ENCODE peak calls at places on chromosomes 12 and 14, in seven cellular contexts. Y, I, B, N, U, G and D are unnamed samples.

GRCh38 chr14:22200977-22201605 is 387.9 kb downstream of the DAD1 start:
- DNase-seq in I (peak; percentile 56), B (no peak), Y (no peak), G (no peak), U (no peak), N (peak; percentile 57), D (peak; percentile 52)

GRCh38 chr14:91744068-91744480 is 12.2 kb upstream of the CATSPERB start:
- DNase-seq in Y (peak; percentile 60), N (no peak), B (no peak), G (no peak), I (no peak), U (no peak), D (no peak)

GRCh38 chr14:101953151-101953550 is 11.2 kb upstream of the DYNC1H1 start:
- DNase-seq in N (no peak), Y (no peak), U (no peak), I (no peak), G (no peak), B (no peak), D (no peak)

GRCh38 chr14:100729982-100730381 is 3.3 kb downstream of the DLK1 start:
- DNase-seq in Y (no peak), B (no peak), I (no peak), N (no peak), U (peak; percentile 11), G (no peak), D (no peak)

GRCh38 chr14:73457050-73457934 is 1.1 kb downstream of the NUMB start:
- DNase-seq in Y (peak; percentile 45), B (peak; percentile 82), U (peak; percentile 60), N (no peak), G (peak; percentile 49), I (peak; percentile 32), D (no peak)

GRCh38 chr12:26156201-26156871 is 31.5 kb upstream of the BHLHE41 start:
- DNase-seq in I (peak; percentile 91), U (no peak), N (no peak), Y (no peak), B (no peak), G (no peak), D (no peak)

GRCh38 chr12:115096673-115097349 is 412.8 kb upstream of the TBX3 start:
- DNase-seq in U (no peak), I (no peak), G (no peak), Y (no peak), B (no peak), N (peak; percentile 32), D (peak; percentile 82)

GRCh38 chr12:122871851-122872785 is 23.8 kb downstream of the VPS37B start:
- DNase-seq in I (peak; percentile 75), B (peak; percentile 77), U (no peak), N (peak; percentile 72), G (peak; percentile 85), Y (peak; percentile 70), D (peak; percentile 73)

GRCh38 chr12:68340404-68341270 is 8.5 kb upstream of the MDM1 start:
- DNase-seq in B (no peak), G (no peak), U (no peak), N (peak; percentile 21), Y (no peak), I (no peak), D (no peak)

GRCh38 chr14:72433511-72433910 is 460.4 kb downstream of the DPF3 start:
- DNase-seq in Y (no peak), U (no peak), I (no peak), G (no peak), B (no peak), N (peak; percentile 30), D (no peak)
- H3K4me3 ChIP-seq in Y (no peak overlapping the region), U (no peak overlapping the region), I (no peak overlapping the region), G (no peak overlapping the region), B (no peak overlapping the region), N (no peak overlapping the region), D (no peak overlapping the region)

DNA sequence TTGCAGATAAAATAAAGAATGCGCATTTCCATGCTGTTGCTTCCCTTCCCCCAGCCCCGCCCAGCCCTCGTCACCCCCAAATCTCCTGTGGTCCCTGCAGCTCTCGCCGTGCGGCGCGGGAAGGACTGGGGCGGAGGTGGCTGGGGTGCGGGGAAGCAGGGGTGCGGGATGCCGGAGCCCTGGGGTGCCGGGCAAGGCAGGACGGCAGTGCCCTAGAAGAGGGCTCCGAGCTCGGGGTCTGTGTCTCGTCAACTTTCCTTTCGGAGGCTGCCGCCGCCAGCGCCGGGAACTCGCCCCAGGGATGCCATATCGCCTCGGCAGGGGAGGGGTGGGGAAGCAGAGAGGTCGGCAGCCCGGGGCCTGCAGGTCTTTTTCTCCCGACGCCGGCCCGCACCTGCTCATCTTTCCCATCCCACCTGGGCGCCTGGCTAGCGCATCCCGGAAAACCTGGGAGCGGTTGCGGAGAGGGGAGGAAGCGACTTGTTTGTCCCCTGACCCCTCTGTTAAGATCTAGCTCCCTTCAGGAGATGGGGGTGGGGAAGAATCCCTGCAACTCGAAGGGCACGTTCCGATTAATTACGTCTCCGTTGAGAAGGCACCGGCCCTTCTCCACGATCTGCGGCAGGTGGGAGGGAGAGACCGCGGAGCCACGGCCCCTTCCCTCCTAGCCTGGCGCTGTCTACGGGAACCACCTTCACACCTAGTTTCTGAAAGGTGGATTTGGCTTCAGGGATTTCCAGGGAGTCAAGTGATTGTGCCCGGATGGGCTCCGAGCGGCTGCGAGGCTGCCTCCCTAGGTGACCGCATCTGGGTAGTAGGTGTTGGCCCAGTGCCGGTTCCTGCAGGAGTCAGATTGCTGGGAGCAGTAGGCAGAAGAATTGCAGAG is 621 bp downstream of the CNTN1 start:
- DNase-seq in Y (no peak), N (no peak), I (no peak), G (no peak), B (no peak), U (peak; percentile 54), D (no peak)
- H3K4me3 ChIP-seq in Y (peak overlapping the region; percentile 49), N (peak overlapping the region; percentile 4), I (no peak overlapping the region), G (peak overlapping the region; percentile 58), B (peak overlapping the region; percentile 62), U (peak overlapping the region; percentile 55), D (peak overlapping the region; percentile 38)

GRCh38 chr12:1797991-1798733 is 22.2 kb upstream of the LRTM2 start:
- DNase-seq in G (no peak), U (peak; percentile 56), Y (no peak), I (no peak), N (no peak), B (peak; percentile 75), D (no peak)

GRCh38 chr12:1796515-1797010 is 23.8 kb upstream of the LRTM2 start:
- DNase-seq in G (no peak), B (peak; percentile 78), U (peak; percentile 73), Y (peak; percentile 45), N (no peak), I (peak; percentile 18), D (no peak)

GRCh38 chr12:1795785-1796514 is 24.4 kb upstream of the LRTM2 start:
- DNase-seq in I (peak; percentile 93), G (peak; percentile 90), Y (peak; percentile 95), B (peak; percentile 92), U (peak; percentile 97), N (peak; percentile 90), D (peak; percentile 83)

GRCh38 chr12:1798734-1799067 is 21.7 kb upstream of the LRTM2 start:
- DNase-seq in G (no peak), Y (no peak), U (peak; percentile 37), I (no peak), N (no peak), B (no peak), D (no peak)

DNA sequence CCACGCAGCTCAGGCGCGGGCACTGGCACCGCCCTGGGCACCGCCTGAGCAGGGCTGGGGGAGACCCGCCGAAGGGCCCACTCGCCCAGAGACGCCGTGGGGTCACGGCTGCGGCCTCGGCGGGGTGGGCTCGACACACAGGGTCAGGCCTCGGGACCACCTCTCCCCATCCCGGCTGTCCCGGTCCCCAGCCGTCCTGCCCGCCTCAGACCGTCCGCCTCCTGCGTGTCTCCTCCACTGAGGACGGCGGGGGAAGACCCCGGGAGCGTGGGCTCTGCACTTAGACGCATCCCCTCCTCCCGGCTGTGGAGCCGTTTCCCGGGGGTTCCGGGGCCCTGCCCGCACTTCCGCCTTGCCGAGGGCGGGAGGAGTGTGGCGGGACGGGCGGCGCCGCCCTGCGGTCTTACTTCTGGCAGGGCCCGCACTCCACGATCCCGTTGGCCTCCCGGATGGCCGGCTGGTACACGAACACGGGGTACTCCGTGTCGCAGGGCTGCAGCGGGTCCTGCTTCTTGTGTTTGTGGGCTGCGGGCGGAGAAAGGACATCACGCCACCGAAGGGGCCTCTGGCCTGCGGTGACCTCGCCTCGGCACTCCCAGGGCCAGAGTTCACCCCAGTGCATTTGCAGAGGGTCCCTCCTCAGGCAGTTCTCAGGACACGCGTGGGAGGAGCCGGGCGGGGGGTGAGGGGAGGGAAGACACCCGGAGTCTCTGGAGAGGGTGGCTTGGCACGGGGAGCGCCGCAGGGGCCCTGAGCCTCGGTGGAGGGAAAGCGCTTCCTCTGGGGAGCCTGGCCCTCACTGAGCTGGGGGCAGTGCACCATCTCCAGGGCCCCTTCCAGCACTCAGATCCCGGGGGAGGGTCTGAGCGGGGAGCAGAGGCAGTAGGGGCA is 23.1 kb upstream of the LRTM2 start:
- DNase-seq in Y (peak; percentile 63), G (no peak), I (no peak), B (peak; percentile 78), U (peak; percentile 79), N (no peak), D (no peak)
- H3K4me3 ChIP-seq in Y (peak overlapping the region; percentile 74), G (peak overlapping the region; percentile 66), I (peak overlapping the region; percentile 66), B (peak overlapping the region; percentile 78), U (peak overlapping the region; percentile 71), N (peak overlapping the region; percentile 51), D (peak overlapping the region; percentile 59)

DNA sequence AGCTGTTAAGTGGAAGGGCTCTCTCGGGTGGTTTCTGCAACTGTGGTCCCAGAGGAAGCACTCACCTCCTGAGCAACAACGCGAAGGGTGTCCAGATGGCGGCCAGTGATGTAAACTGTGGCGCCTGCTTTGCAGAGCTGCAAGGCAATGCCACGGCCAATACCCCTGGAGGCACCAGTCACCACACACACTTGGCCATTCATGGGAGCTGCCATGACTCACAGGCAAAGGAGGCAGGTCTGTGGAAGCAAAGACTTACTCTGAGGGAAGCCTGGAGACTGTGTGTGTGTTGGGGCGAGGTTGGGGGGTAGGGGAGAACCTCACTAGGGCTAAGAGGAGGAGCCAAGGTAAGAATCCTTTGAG is 707 bp downstream of the DHRS1 start:
- DNase-seq in N (peak; percentile 39), I (no peak), U (no peak), B (no peak), Y (no peak), G (no peak), D (peak; percentile 36)
- H3K4me3 ChIP-seq in N (peak overlapping the region; percentile 96), I (peak overlapping the region; percentile 99), U (peak overlapping the region; percentile 98), B (peak overlapping the region; percentile 94), Y (peak overlapping the region; percentile 92), G (peak overlapping the region; percentile 91), D (peak overlapping the region; percentile 96)

GRCh38 chr14:96126339-96126770 is 78.3 kb upstream of the BDKRB2 start:
- DNase-seq in G (no peak), I (no peak), U (no peak), N (no peak), Y (no peak), B (no peak), D (peak; percentile 48)
- H3K4me3 ChIP-seq in G (no peak overlapping the region), I (no peak overlapping the region), U (no peak overlapping the region), N (no peak overlapping the region), Y (no peak overlapping the region), B (no peak overlapping the region), D (no peak overlapping the region)

GRCh38 chr12:6554168-6554989 is 1.5 kb downstream of the IFFO1 start:
- DNase-seq in G (peak; percentile 81), U (peak; percentile 89), I (peak; percentile 91), N (peak; percentile 80), B (no peak), Y (peak; percentile 79), D (peak; percentile 70)
- H3K4me3 ChIP-seq in G (peak overlapping the region; percentile 98), U (peak overlapping the region; percentile 95), I (peak overlapping the region; percentile 92), N (peak overlapping the region; percentile 78), B (peak overlapping the region; percentile 96), Y (peak overlapping the region; percentile 68), D (peak overlapping the region; percentile 81)